ENCODE peak calls at places on chromosomes 6 and 20, in eight cellular contexts. I, E, D, C, L, W, N and Z are unnamed samples.
A peak's percentile ranks its signal among the peaks of the same experiment; 100 is the strongest.

GRCh38 chr20:25055711-25056492 is 2.0 kb downstream of the ACSS1 start:
- DNase-seq in E (no peak), C (no peak), L (peak; percentile 47), I (no peak), N (no peak), D (no peak), W (no peak), Z (peak; percentile 90)

GRCh38 chr6:104050455-104050854 is 809.3 kb downstream of the HACE1 start:
- DNase-seq in I (no peak), D (no peak), N (no peak), E (no peak), L (no peak), W (no peak), C (no peak), Z (no peak)

GRCh38 chr20:18988701-18989100 is 175.1 kb downstream of the SCP2D1 start:
- DNase-seq in C (no peak), E (no peak), D (no peak), I (no peak), L (no peak), N (no peak), W (peak; percentile 70), Z (no peak)

GRCh38 chr6:134106702-134107101 is 54.3 kb upstream of the SLC2A12 start:
- DNase-seq in I (no peak), C (no peak), D (no peak), N (no peak), W (no peak), E (no peak), L (no peak), Z (no peak)

GRCh38 chr20:45406260-45407066 is 1.6 kb upstream of the DBNDD2 start:
- DNase-seq in L (peak; percentile 67), I (peak; percentile 56), N (peak; percentile 59), D (peak; percentile 23), W (peak; percentile 49), E (peak; percentile 69), C (peak; percentile 84), Z (peak; percentile 71)

GRCh38 chr6:72522735-72523141 is 99.1 kb upstream of the KCNQ5 start:
- DNase-seq in D (no peak), W (peak; percentile 83), N (peak; percentile 73), E (peak; percentile 8), C (peak; percentile 61), I (peak; percentile 27), L (no peak), Z (no peak)

GRCh38 chr20:768426-768978 is at the start of gene SLC52A3:
- DNase-seq in I (peak; percentile 38), W (peak; percentile 83), E (peak; percentile 58), N (no peak), C (no peak), L (peak; percentile 94), D (peak; percentile 95), Z (peak; percentile 99)

GRCh38 chr6:53359088-53359842 is 10.5 kb upstream of the ELOVL5 start:
- DNase-seq in C (peak; percentile 88), I (peak; percentile 98), E (peak; percentile 98), D (peak; percentile 97), W (peak; percentile 99), L (peak; percentile 92), N (peak; percentile 93), Z (peak; percentile 96)

GRCh38 chr6:133609404-133610270 is 279.3 kb upstream of the TCF21 start:
- DNase-seq in D (peak; percentile 96), E (peak; percentile 79), I (no peak), C (no peak), N (no peak), W (no peak), L (peak; percentile 22), Z (no peak)

GRCh38 chr20:39875493-39876110 is 813.4 kb downstream of the MAFB start:
- DNase-seq in C (no peak), N (no peak), D (no peak), L (no peak), E (no peak), W (peak; percentile 86), I (no peak), Z (no peak)

GRCh38 chr6:86474081-86474480 is 463.2 kb upstream of the HTR1E start:
- DNase-seq in C (no peak), I (no peak), D (no peak), E (no peak), N (no peak), W (no peak), L (no peak), Z (no peak)

GRCh38 chr6:135382182-135382628 is 115.3 kb downstream of the AHI1 start:
- DNase-seq in W (no peak), I (no peak), N (no peak), C (no peak), D (no peak), L (no peak), E (no peak), Z (no peak)

GRCh38 chr6:128039542-128039941 is 138.7 kb upstream of the THEMIS start:
- DNase-seq in E (no peak), C (no peak), L (no peak), D (no peak), W (no peak), I (no peak), N (no peak), Z (no peak)

GRCh38 chr20:23092409-23092756 is 6.3 kb upstream of the CD93 start:
- DNase-seq in L (no peak), W (no peak), C (no peak), E (no peak), I (no peak), D (no peak), N (peak; percentile 3), Z (no peak)

GRCh38 chr20:40869416-40870147 is 159.0 kb upstream of the TOP1 start:
- DNase-seq in D (no peak), E (no peak), N (no peak), C (no peak), W (no peak), L (no peak), I (peak; percentile 33), Z (no peak)

GRCh38 chr6:2990179-2990931 is 9.3 kb upstream of the NQO2 start:
- DNase-seq in D (peak; percentile 57), E (peak; percentile 50), L (peak; percentile 22), C (no peak), N (no peak), W (peak; percentile 89), I (no peak), Z (peak; percentile 72)